ENCODE peak calls at places on chromosome 2, in seven cellular contexts. One of them, this sample, is unnamed.

GRCh38 chr2:21415234-21415633 is 291.5 kb downstream of the TDRD15 start:
- DNase-seq in PC-9: peak; percentile 31
- DNase-seq in GM23338: peak; percentile 58
- DNase-seq in hepatocyte: no peak
- DNase-seq in HCT116: no peak
- DNase-seq in MM.1S: no peak
- DNase-seq in PC-3: no peak
- DNase-seq in this sample: no peak

GRCh38 chr2:32946314-32947075 is at the start of gene LTBP1:
- DNase-seq in GM23338: peak; percentile 82
- DNase-seq in MM.1S: peak; percentile 78
- DNase-seq in hepatocyte: peak; percentile 85
- DNase-seq in HCT116: peak; percentile 45
- DNase-seq in PC-3: peak; percentile 80
- DNase-seq in PC-9: peak; percentile 62
- DNase-seq in this sample: peak; percentile 93

GRCh38 chr2:166106431-166107015 is 21.3 kb downstream of the SCN1A start:
- DNase-seq in hepatocyte: peak; percentile 13
- DNase-seq in MM.1S: no peak
- DNase-seq in PC-9: no peak
- DNase-seq in PC-3: peak; percentile 37
- DNase-seq in HCT116: no peak
- DNase-seq in GM23338: peak; percentile 76
- DNase-seq in this sample: peak; percentile 17

GRCh38 chr2:215782965-215783364 is 230.4 kb downstream of the MREG start:
- DNase-seq in PC-9: no peak
- DNase-seq in GM23338: no peak
- DNase-seq in HCT116: no peak
- DNase-seq in MM.1S: no peak
- DNase-seq in hepatocyte: no peak
- DNase-seq in PC-3: no peak
- DNase-seq in this sample: no peak

GRCh38 chr2:233480490-233481202 is 85.9 kb downstream of the USP40 start:
- DNase-seq in MM.1S: no peak
- DNase-seq in HCT116: no peak
- DNase-seq in GM23338: no peak
- DNase-seq in PC-3: peak; percentile 76
- DNase-seq in hepatocyte: no peak
- DNase-seq in PC-9: no peak
- DNase-seq in this sample: peak; percentile 71

GRCh38 chr2:202307690-202308089 is 42.1 kb downstream of the NOP58 start:
- DNase-seq in HCT116: no peak
- DNase-seq in hepatocyte: peak; percentile 5
- DNase-seq in PC-9: no peak
- DNase-seq in GM23338: peak; percentile 66
- DNase-seq in PC-3: no peak
- DNase-seq in MM.1S: no peak
- DNase-seq in this sample: no peak

GRCh38 chr2:237433920-237434319 is 20.0 kb upstream of the COL6A3 start:
- DNase-seq in hepatocyte: no peak
- DNase-seq in GM23338: no peak
- DNase-seq in PC-9: no peak
- DNase-seq in MM.1S: no peak
- DNase-seq in HCT116: no peak
- DNase-seq in PC-3: peak; percentile 87
- DNase-seq in this sample: no peak

GRCh38 chr2:171991027-171991426 is 8.7 kb upstream of the METAP1D start:
- DNase-seq in MM.1S: no peak
- DNase-seq in hepatocyte: no peak
- DNase-seq in PC-3: no peak
- DNase-seq in PC-9: no peak
- DNase-seq in GM23338: no peak
- DNase-seq in HCT116: no peak
- DNase-seq in this sample: no peak

GRCh38 chr2:172128484-172128883 is 25.8 kb upstream of the DLX2 start:
- DNase-seq in hepatocyte: no peak
- DNase-seq in MM.1S: no peak
- DNase-seq in HCT116: no peak
- DNase-seq in PC-3: peak; percentile 95
- DNase-seq in GM23338: no peak
- DNase-seq in PC-9: peak; percentile 59
- DNase-seq in this sample: no peak

GRCh38 chr2:32926708-32927084 is 20.1 kb upstream of the LTBP1 start:
- DNase-seq in MM.1S: no peak
- DNase-seq in HCT116: no peak
- DNase-seq in PC-9: no peak
- DNase-seq in GM23338: peak; percentile 62
- DNase-seq in PC-3: peak; percentile 18
- DNase-seq in hepatocyte: peak; percentile 40
- DNase-seq in this sample: peak; percentile 37

GRCh38 chr2:100819365-100820345 is at the start of gene NPAS2:
- DNase-seq in MM.1S: no peak
- DNase-seq in PC-3: peak; percentile 63
- DNase-seq in GM23338: peak; percentile 46
- DNase-seq in hepatocyte: peak; percentile 78
- DNase-seq in PC-9: no peak
- DNase-seq in HCT116: no peak
- DNase-seq in this sample: no peak

GRCh38 chr2:36322108-36322507 is 33.5 kb upstream of the CRIM1 start:
- DNase-seq in HCT116: peak; percentile 19
- DNase-seq in GM23338: peak; percentile 67
- DNase-seq in PC-9: no peak
- DNase-seq in MM.1S: no peak
- DNase-seq in hepatocyte: peak; percentile 61
- DNase-seq in PC-3: peak; percentile 51
- DNase-seq in this sample: no peak

GRCh38 chr2:151367571-151367970 is 10.2 kb downstream of the TNFAIP6 start:
- DNase-seq in MM.1S: no peak
- DNase-seq in HCT116: no peak
- DNase-seq in GM23338: no peak
- DNase-seq in hepatocyte: no peak
- DNase-seq in PC-9: no peak
- DNase-seq in PC-3: no peak
- DNase-seq in this sample: no peak

GRCh38 chr2:72938455-72938854 is 21.1 kb downstream of the EMX1 start:
- DNase-seq in MM.1S: no peak
- DNase-seq in PC-3: no peak
- DNase-seq in PC-9: no peak
- DNase-seq in hepatocyte: no peak
- DNase-seq in GM23338: no peak
- DNase-seq in HCT116: no peak
- DNase-seq in this sample: no peak

GRCh38 chr2:160156665-160157064 is 43.4 kb downstream of the ITGB6 start:
- DNase-seq in GM23338: no peak
- DNase-seq in MM.1S: no peak
- DNase-seq in PC-3: peak; percentile 42
- DNase-seq in PC-9: no peak
- DNase-seq in hepatocyte: no peak
- DNase-seq in HCT116: no peak
- DNase-seq in this sample: no peak

GRCh38 chr2:226495466-226496161 is 304.0 kb downstream of the IRS1 start:
- DNase-seq in GM23338: no peak
- DNase-seq in PC-9: no peak
- DNase-seq in PC-3: no peak
- DNase-seq in MM.1S: no peak
- DNase-seq in HCT116: no peak
- DNase-seq in hepatocyte: no peak
- DNase-seq in this sample: no peak

GRCh38 chr2:148874868-148875341 is at the start of gene KIF5C:
- DNase-seq in hepatocyte: peak; percentile 93
- DNase-seq in PC-9: peak; percentile 62
- DNase-seq in HCT116: peak; percentile 84
- DNase-seq in GM23338: peak; percentile 97
- DNase-seq in MM.1S: peak; percentile 84
- DNase-seq in PC-3: peak; percentile 82
- DNase-seq in this sample: peak; percentile 95

GRCh38 chr2:58429285-58429874 is 188.3 kb upstream of the FANCL start:
- DNase-seq in hepatocyte: no peak
- DNase-seq in PC-3: no peak
- DNase-seq in MM.1S: no peak
- DNase-seq in GM23338: peak; percentile 43
- DNase-seq in HCT116: no peak
- DNase-seq in PC-9: no peak
- DNase-seq in this sample: no peak

GRCh38 chr2:9392895-9393757 is 30.2 kb downstream of the ITGB1BP1 start:
- DNase-seq in GM23338: peak; percentile 45
- DNase-seq in PC-3: no peak
- DNase-seq in HCT116: no peak
- DNase-seq in MM.1S: no peak
- DNase-seq in PC-9: no peak
- DNase-seq in hepatocyte: no peak
- DNase-seq in this sample: no peak

GRCh38 chr2:88656690-88657089 is 29.4 kb upstream of the EIF2AK3 start:
- DNase-seq in PC-3: peak; percentile 44
- DNase-seq in MM.1S: no peak
- DNase-seq in HCT116: no peak
- DNase-seq in GM23338: no peak
- DNase-seq in hepatocyte: peak; percentile 28
- DNase-seq in PC-9: no peak
- DNase-seq in this sample: no peak

GRCh38 chr2:226002438-226002837 is 602.9 kb downstream of the NYAP2 start:
- DNase-seq in GM23338: peak; percentile 1
- DNase-seq in PC-9: peak; percentile 66
- DNase-seq in PC-3: peak; percentile 70
- DNase-seq in MM.1S: peak; percentile 24
- DNase-seq in HCT116: peak; percentile 46
- DNase-seq in hepatocyte: peak; percentile 15
- DNase-seq in this sample: no peak

GRCh38 chr2:8679827-8680731 is 1.8 kb upstream of the ID2 start:
- DNase-seq in MM.1S: no peak
- DNase-seq in HCT116: peak; percentile 88
- DNase-seq in PC-3: peak; percentile 33
- DNase-seq in hepatocyte: peak; percentile 92
- DNase-seq in GM23338: no peak
- DNase-seq in PC-9: no peak
- DNase-seq in this sample: peak; percentile 38

GRCh38 chr2:8544168-8544785 is 137.6 kb upstream of the ID2 start:
- DNase-seq in PC-3: no peak
- DNase-seq in GM23338: no peak
- DNase-seq in HCT116: no peak
- DNase-seq in PC-9: no peak
- DNase-seq in MM.1S: no peak
- DNase-seq in hepatocyte: no peak
- DNase-seq in this sample: no peak

DNA sequence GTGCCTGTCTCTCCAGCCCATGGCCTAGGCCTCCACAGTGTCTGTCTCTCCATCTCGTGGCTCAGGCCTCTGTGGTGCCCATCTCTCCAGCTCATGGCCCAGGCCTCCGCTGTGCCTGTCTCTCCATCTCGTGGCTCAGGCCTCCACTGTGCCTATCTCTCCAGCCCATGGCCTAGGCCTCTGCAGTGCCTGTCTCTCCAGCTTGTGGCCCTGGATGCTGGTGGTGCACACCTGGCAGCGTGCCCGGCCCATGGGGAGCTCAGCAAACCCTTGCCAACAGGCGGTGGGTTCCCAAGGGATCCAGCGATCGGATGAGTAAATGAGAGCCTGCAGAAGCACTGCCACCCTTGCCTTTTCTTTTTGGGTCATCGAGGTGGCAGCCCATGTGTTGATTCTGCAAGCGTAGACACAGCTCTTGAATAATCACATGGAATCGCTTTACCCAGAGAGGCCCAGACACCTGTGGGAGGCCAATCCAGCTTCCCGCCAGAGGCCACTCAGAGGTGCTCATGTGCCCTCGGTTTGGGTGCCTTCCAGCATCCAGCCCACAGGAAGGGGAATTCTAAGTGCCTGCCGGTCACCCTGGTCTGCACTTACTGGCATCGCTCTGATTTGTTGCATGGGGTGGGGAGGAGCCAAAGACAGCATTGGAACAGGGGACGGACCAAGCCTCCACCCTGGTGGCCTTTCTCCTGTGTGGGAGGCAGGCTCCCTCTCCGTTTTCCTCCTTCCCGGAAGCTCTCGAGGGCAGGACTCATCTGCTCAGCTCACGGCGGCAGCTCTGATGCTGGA is 101.8 kb upstream of the HDAC4 start:
- DNase-seq in MM.1S: no peak
- DNase-seq in hepatocyte: no peak
- DNase-seq in PC-9: no peak
- DNase-seq in GM23338: no peak
- DNase-seq in PC-3: no peak
- DNase-seq in HCT116: no peak
- DNase-seq in this sample: no peak
- H3K4me3 ChIP-seq in MM.1S: no peak overlapping the region
- H3K4me3 ChIP-seq in hepatocyte: no peak overlapping the region
- H3K4me3 ChIP-seq in PC-9: no peak overlapping the region
- H3K4me3 ChIP-seq in GM23338: no peak overlapping the region
- H3K4me3 ChIP-seq in PC-3: no peak overlapping the region
- H3K4me3 ChIP-seq in HCT116: no peak overlapping the region
- H3K4me3 ChIP-seq in this sample: no peak overlapping the region

GRCh38 chr2:46333912-46334311 is 36.7 kb downstream of the EPAS1 start:
- DNase-seq in PC-3: no peak
- DNase-seq in MM.1S: no peak
- DNase-seq in PC-9: no peak
- DNase-seq in GM23338: peak; percentile 21
- DNase-seq in hepatocyte: no peak
- DNase-seq in HCT116: no peak
- DNase-seq in this sample: no peak
- TF ChIP-seq CTCF in PC-3: peak; percentile 37
- TF ChIP-seq CTCF in MM.1S: peak; percentile 42
- TF ChIP-seq CTCF in PC-9: peak; percentile 35
- TF ChIP-seq CTCF in GM23338: peak; percentile 46
- TF ChIP-seq CTCF in hepatocyte: no peak
- TF ChIP-seq CTCF in HCT116: peak; percentile 45
- TF ChIP-seq CTCF in this sample: no peak

GRCh38 chr2:162166745-162167144 is 14.7 kb upstream of the GCG start:
- DNase-seq in PC-9: no peak
- DNase-seq in MM.1S: no peak
- DNase-seq in GM23338: no peak
- DNase-seq in PC-3: no peak
- DNase-seq in hepatocyte: no peak
- DNase-seq in HCT116: no peak
- DNase-seq in this sample: no peak
- H3K9me2 ChIP-seq in PC-9: no peaks in the 10 kb centered on the region
- H3K9me2 ChIP-seq in MM.1S: no peaks in the 10 kb centered on the region
- H3K9me2 ChIP-seq in GM23338: peaks cover 4% of the 10 kb centered on the region
- H3K9me2 ChIP-seq in PC-3: no peaks in the 10 kb centered on the region
- H3K9me2 ChIP-seq in hepatocyte: no peaks in the 10 kb centered on the region
- H3K9me2 ChIP-seq in HCT116: no peaks in the 10 kb centered on the region
- H3K9me2 ChIP-seq in this sample: no peaks in the 10 kb centered on the region

DNA sequence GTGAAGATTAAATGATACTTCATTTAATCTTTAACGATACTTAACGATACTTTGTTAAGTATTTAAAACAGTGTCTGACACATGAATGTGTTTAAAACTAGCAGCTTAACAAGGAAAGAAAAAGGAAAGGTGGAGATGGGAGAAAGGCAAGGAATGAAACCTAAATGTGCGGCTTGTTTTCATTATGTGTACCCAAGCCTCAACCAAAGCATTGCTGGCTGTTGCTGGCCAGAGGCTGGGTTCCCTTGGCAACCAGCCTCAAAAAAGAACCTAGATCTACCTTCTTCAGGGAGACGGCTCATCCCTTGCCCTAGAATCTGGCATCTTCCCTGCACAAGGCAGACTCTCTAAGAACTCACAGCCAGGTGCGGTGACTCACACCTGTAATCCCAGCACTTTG is 13.8 kb upstream of the PCBP1 start:
- DNase-seq in hepatocyte: no peak
- DNase-seq in GM23338: no peak
- DNase-seq in MM.1S: no peak
- DNase-seq in HCT116: no peak
- DNase-seq in PC-3: no peak
- DNase-seq in PC-9: no peak
- DNase-seq in this sample: no peak
- H3K4me3 ChIP-seq in hepatocyte: no peak overlapping the region
- H3K4me3 ChIP-seq in GM23338: no peak overlapping the region
- H3K4me3 ChIP-seq in MM.1S: no peak overlapping the region
- H3K4me3 ChIP-seq in HCT116: no peak overlapping the region
- H3K4me3 ChIP-seq in PC-3: no peak overlapping the region
- H3K4me3 ChIP-seq in PC-9: no peak overlapping the region
- H3K4me3 ChIP-seq in this sample: no peak overlapping the region

This sample was measured in OCI-LY7.